ENCODE peak calls at places on chromosomes 16 and 17, in five cellular contexts. D is PC-3, R is astrocyte, S is suprapubic skin, T is PC-9. V is an unnamed sample. For H3K27me3 and H3K36me3, the result is how much of the 10 kb centered on the place peaks cover.

GRCh38 chr17:79942011-79942405 is 93.7 kb downstream of the TBC1D16 start:
- DNase-seq in D (no peak), R (no peak), S (peak), T (no peak), V (no peak)

GRCh38 chr17:35345926-35346771 is 27.3 kb downstream of the SLFN11 start:
- DNase-seq in D (no peak), R (peak), S (peak), T (no peak), V (peak)

GRCh38 chr17:73284906-73285602 is 23.4 kb upstream of the CPSF4L start:
- DNase-seq in D (no peak), R (no peak), S (no peak), T (no peak), V (no peak)

GRCh38 chr17:61517843-61518606 is 65.8 kb downstream of the TBX4 start:
- DNase-seq in D (no peak), R (no peak), S (no peak), T (no peak), V (no peak)

GRCh38 chr17:15892679-15893332 is 52.1 kb upstream of the ADORA2B start:
- DNase-seq in D (peak), R (peak), S (no peak), T (peak), V (peak)

GRCh38 chr17:66002807-66003206 is 189.1 kb downstream of the CEP112 start:
- DNase-seq in D (no peak), R (no peak), S (no peak), T (no peak), V (no peak)

GRCh38 chr17:49971848-49972485 is 3.0 kb downstream of the DLX4 start:
- DNase-seq in D (no peak), R (no peak), S (no peak), T (no peak), V (no peak)

GRCh38 chr17:28381141-28381825 is 9.8 kb downstream of the SARM1 start:
- DNase-seq in D (no peak), R (no peak), S (peak), T (no peak), V (peak)

GRCh38 chr17:31488264-31488981 is 96.9 kb downstream of the RAB11FIP4 start:
- DNase-seq in D (peak), R (no peak), S (no peak), T (peak), V (no peak)

GRCh38 chr17:72392056-72393010 is 271.5 kb downstream of the SOX9 start:
- DNase-seq in D (peak), R (peak), S (peak), T (no peak), V (no peak)

GRCh38 chr17:17204041-17204591 is 2.0 kb downstream of the PLD6 start:
- DNase-seq in D (no peak), R (no peak), S (no peak), T (no peak), V (no peak)

GRCh38 chr17:74059471-74059870 is 144.0 kb upstream of the RPL38 start:
- DNase-seq in D (no peak), R (no peak), S (no peak), T (no peak), V (no peak)

GRCh38 chr17:61076649-61077048 is 323.0 kb upstream of the TBX2 start:
- DNase-seq in D (no peak), R (peak), S (no peak), T (no peak), V (no peak)

GRCh38 chr17:63113167-63113566 is 147.1 kb downstream of the TANC2 start:
- DNase-seq in D (peak), R (no peak), S (no peak), T (no peak), V (no peak)

GRCh38 chr17:67606896-67607604 is 110.7 kb upstream of the NOL11 start:
- DNase-seq in D (no peak), R (no peak), S (no peak), T (no peak), V (no peak)

GRCh38 chr17:7252176-7253043 is at the start of gene ELP5:
- DNase-seq in D (peak), R (peak), S (peak), T (peak), V (peak)

GRCh38 chr16:55494994-55495421 is 13.9 kb upstream of the LPCAT2 start:
- DNase-seq in D (peak), R (peak), S (peak), T (no peak), V (peak)

GRCh38 chr16:82627811-82628339 is 1.1 kb downstream of the CDH13 start:
- DNase-seq in D (peak), R (no peak), S (no peak), T (no peak), V (peak)

GRCh38 chr16:89289428-89290395 is 72.2 kb downstream of the ZNF778 start:
- DNase-seq in D (peak), R (peak), S (no peak), T (peak), V (peak)

GRCh38 chr17:65459667-65460415 is 101.6 kb downstream of the AXIN2 start:
- DNase-seq in D (no peak), R (no peak), S (no peak), T (no peak), V (no peak)

GRCh38 chr17:41635121-41636097 is 11.0 kb upstream of the KRT17 start:
- DNase-seq in D (no peak), R (no peak), S (no peak), T (no peak), V (no peak)

GRCh38 chr16:89046491-89046890 is 47.2 kb upstream of the ACSF3 start:
- DNase-seq in D (no peak), R (no peak), S (no peak), T (no peak), V (no peak)

GRCh38 chr16:23499801-23500200 is 10.5 kb downstream of the GGA2 start:
- DNase-seq in D (no peak), R (no peak), S (no peak), T (no peak), V (no peak)

GRCh38 chr16:23500212-23500865 is 10.0 kb downstream of the GGA2 start:
- DNase-seq in D (no peak), R (no peak), S (peak), T (no peak), V (no peak)

GRCh38 chr16:23498863-23499262 is 11.4 kb downstream of the GGA2 start:
- DNase-seq in D (no peak), R (no peak), S (no peak), T (no peak), V (no peak)

GRCh38 chr16:23496826-23497542 is 13.3 kb downstream of the GGA2 start:
- DNase-seq in D (no peak), R (no peak), S (no peak), T (no peak), V (peak)

GRCh38 chr16:23497543-23497868 is 12.8 kb downstream of the GGA2 start:
- DNase-seq in D (no peak), R (no peak), S (no peak), T (no peak), V (no peak)
- H3K27me3 ChIP-seq in D (under half), R (under half), S (under half), T (under half), V (under half)

GRCh38 chr17:46044286-46044928 is 45.4 kb downstream of the STH start:
- DNase-seq in D (peak), R (peak), S (peak), T (peak), V (peak)
- H3K36me3 ChIP-seq in D (half or more), R (under half), S (under half), T (under half), V (under half)

GRCh38 chr17:48385303-48385702 is 44.7 kb downstream of the SKAP1 start:
- DNase-seq in D (no peak), R (no peak), S (no peak), T (no peak), V (no peak)
- H3K27me3 ChIP-seq in D (under half), R (under half), S (under half), T (under half), V (under half)

GRCh38 chr17:12081720-12082119 is 61.0 kb downstream of the MAP2K4 start:
- DNase-seq in D (no peak), R (no peak), S (no peak), T (no peak), V (no peak)

GRCh38 chr17:12078791-12079190 is 58.1 kb downstream of the MAP2K4 start:
- DNase-seq in D (peak), R (peak), S (no peak), T (no peak), V (peak)

GRCh38 chr17:12074346-12074745 is 53.7 kb downstream of the MAP2K4 start:
- DNase-seq in D (no peak), R (no peak), S (no peak), T (no peak), V (no peak)

GRCh38 chr17:12077773-12078172 is 57.1 kb downstream of the MAP2K4 start:
- DNase-seq in D (no peak), R (no peak), S (no peak), T (no peak), V (no peak)
- H3K36me3 ChIP-seq in D (under half), R (under half), S (under half), T (under half), V (under half)

DNA sequence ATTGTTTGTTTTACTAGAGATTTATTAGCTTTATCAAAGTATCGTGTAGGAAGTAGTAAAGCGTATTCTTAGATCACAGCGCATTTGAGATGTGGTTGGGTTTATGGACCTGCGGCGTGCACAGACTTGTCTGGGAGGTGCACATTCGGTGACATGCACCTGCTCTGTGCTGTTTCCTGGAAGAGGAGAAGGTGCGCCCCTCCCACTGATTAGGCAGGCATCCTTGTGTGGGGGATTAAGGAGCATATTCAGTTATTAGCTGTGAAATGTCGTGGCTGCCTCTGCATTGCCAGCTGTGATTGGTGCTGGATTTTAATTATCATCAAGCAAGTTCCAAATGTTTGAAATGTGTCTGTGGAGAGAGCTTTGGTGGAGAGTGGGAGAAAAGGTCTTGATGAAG is 903.8 kb upstream of the RBFOX1 start:
- DNase-seq in D (no peak), R (no peak), S (no peak), T (no peak), V (no peak)
- H3K27me3 ChIP-seq in D (under half), R (under half), S (under half), T (under half), V (under half)

GRCh38 chr16:64700628-64701027 is 421.2 kb downstream of the CDH11 start:
- DNase-seq in D (no peak), R (no peak), S (no peak), T (no peak), V (no peak)
- H3K36me3 ChIP-seq in D (under half), R (under half), S (under half), T (under half), V (under half)

GRCh38 chr16:56640076-56640475 is 1.6 kb downstream of the MT1A start:
- DNase-seq in D (no peak), R (no peak), S (no peak), T (peak), V (no peak)

GRCh38 chr16:56639045-56639444 is 579 bp downstream of the MT1A start:
- DNase-seq in D (no peak), R (no peak), S (no peak), T (no peak), V (no peak)

GRCh38 chr16:56635441-56635967 is 3.0 kb upstream of the MT1A start:
- DNase-seq in D (no peak), R (no peak), S (no peak), T (no peak), V (no peak)

GRCh38 chr16:56636616-56637413 is 1.7 kb upstream of the MT1A start:
- DNase-seq in D (no peak), R (no peak), S (no peak), T (peak), V (no peak)

GRCh38 chr16:56637814-56638750 is at the start of gene MT1A:
- DNase-seq in D (no peak), R (peak), S (peak), T (no peak), V (no peak)
- H3K27me3 ChIP-seq in D (under half), R (half or more), S (under half), T (under half), V (under half)

GRCh38 chr16:29844575-29845331 is 18.3 kb downstream of the CDIPT start:
- DNase-seq in D (no peak), R (no peak), S (no peak), T (no peak), V (no peak)
- H3K36me3 ChIP-seq in D (under half), R (under half), S (half or more), T (under half), V (under half)

V was measured in bronchial epithelial cell.